ENCODE peak calls at places on chromosomes 6 and 20, in nine cellular contexts. R is A549, Q is stomach, E is suprapubic skin, Y is H1, F is ovary, I is HepG2, V is sigmoid colon, J is SK-N-SH. O is an unnamed sample.

GRCh38 chr6:41780623-41781301 is at the start of gene PRICKLE4:
- DNase-seq in E (no peak), Y (no peak), J (peak), V (peak), Q (peak), R (peak), F (peak), I (no peak), O (no peak)

GRCh38 chr6:137846772-137847313 is 20.2 kb upstream of the TNFAIP3 start:
- DNase-seq in Y (no peak), V (peak), I (no peak), E (no peak), F (no peak), Q (no peak), R (no peak), J (no peak), O (no peak)

GRCh38 chr6:53033764-53034163 is 31.4 kb upstream of the FBXO9 start:
- DNase-seq in R (no peak), I (no peak), E (no peak), Y (no peak), Q (no peak), F (no peak), J (no peak), V (no peak), O (no peak)

GRCh38 chr6:107275330-107275865 is 160.1 kb upstream of the BEND3 start:
- DNase-seq in F (no peak), Q (peak), E (no peak), J (no peak), Y (no peak), V (no peak), I (no peak), R (no peak), O (no peak)

GRCh38 chr20:51385941-51386530 is 156.5 kb downstream of the NFATC2 start:
- DNase-seq in Y (no peak), J (peak), R (peak), F (no peak), Q (no peak), V (peak), E (no peak), I (peak), O (no peak)

GRCh38 chr6:41519305-41519747 is 26.9 kb upstream of the FOXP4 start:
- DNase-seq in F (no peak), Y (no peak), J (no peak), Q (peak), E (no peak), I (peak), V (no peak), R (no peak), O (no peak)

GRCh38 chr6:73943930-73944652 is 248.1 kb downstream of the CD109 start:
- DNase-seq in V (no peak), J (no peak), Y (no peak), E (no peak), I (no peak), Q (no peak), F (no peak), R (no peak), O (no peak)

GRCh38 chr20:33793011-33793931 is 17.9 kb upstream of the CHMP4B start:
- DNase-seq in R (no peak), V (peak), Q (no peak), Y (no peak), E (no peak), F (no peak), I (peak), J (no peak), O (no peak)

GRCh38 chr6:31586596-31586995 is 519 bp downstream of the LST1 start:
- DNase-seq in F (no peak), R (no peak), V (no peak), Y (no peak), Q (no peak), I (no peak), E (no peak), J (no peak), O (no peak)
- TF ChIP-seq EP300 in F (no peak), R (no peak), V (no peak), Y (no peak), Q (no peak), I (no peak), E (no peak), J (no peak), O (no peak)

GRCh38 chr20:12072945-12073245 is 155.2 kb downstream of the BTBD3 start:
- DNase-seq in E (no peak), Q (no peak), F (no peak), J (no peak), I (no peak), V (no peak), Y (no peak), R (no peak), O (no peak)
- TF ChIP-seq EP300 in E (no peak), Q (no peak), F (no peak), J (no peak), I (no peak), V (no peak), Y (no peak), R (no peak), O (no peak)

GRCh38 chr20:19928379-19929360 is 88.5 kb upstream of the NAA20 start:
- DNase-seq in Y (no peak), E (no peak), I (no peak), Q (peak), R (no peak), J (no peak), V (no peak), F (no peak), O (no peak)

GRCh38 chr20:19929749-19930148 is 87.4 kb upstream of the NAA20 start:
- DNase-seq in E (no peak), I (no peak), J (no peak), Q (no peak), V (no peak), Y (no peak), R (no peak), F (no peak), O (no peak)

GRCh38 chr20:19930461-19930860 is 86.7 kb upstream of the NAA20 start:
- DNase-seq in J (no peak), Y (no peak), R (no peak), F (no peak), Q (no peak), I (no peak), E (no peak), V (no peak), O (no peak)

GRCh38 chr20:19934792-19935491 is 82.2 kb upstream of the NAA20 start:
- DNase-seq in V (peak), F (no peak), J (no peak), R (peak), Y (no peak), E (no peak), Q (peak), I (no peak), O (peak)

DNA sequence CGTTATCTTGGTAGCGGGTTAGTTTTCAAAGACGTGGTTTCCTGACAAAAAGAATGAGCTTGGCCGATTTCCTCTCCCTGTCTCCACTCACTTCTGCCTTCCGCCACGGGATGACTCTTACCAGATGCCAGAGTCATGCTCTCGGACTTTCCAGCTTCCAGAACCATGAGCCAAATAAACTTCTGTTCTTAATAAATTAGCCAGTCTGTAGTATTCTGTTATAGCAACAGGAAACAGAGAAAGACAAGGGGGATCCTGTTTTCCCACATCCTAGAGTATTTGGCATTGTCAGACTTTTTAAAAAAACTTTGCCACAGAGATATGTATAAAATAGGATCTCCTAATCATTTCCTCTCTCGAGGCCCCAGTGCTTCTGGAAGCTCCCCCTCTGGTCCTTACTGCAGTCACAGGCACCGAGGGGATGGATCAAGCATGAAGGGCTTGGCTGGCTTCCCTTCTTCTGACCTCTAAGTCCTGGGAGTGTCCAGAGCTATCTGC is 84.9 kb upstream of the NAA20 start:
- DNase-seq in R (no peak), F (no peak), Y (no peak), J (peak), V (peak), I (no peak), Q (no peak), E (no peak), O (no peak)
- TF ChIP-seq EP300 in R (no peak), F (no peak), Y (no peak), J (peak), V (no peak), I (no peak), Q (no peak), E (no peak), O (no peak)

DNA sequence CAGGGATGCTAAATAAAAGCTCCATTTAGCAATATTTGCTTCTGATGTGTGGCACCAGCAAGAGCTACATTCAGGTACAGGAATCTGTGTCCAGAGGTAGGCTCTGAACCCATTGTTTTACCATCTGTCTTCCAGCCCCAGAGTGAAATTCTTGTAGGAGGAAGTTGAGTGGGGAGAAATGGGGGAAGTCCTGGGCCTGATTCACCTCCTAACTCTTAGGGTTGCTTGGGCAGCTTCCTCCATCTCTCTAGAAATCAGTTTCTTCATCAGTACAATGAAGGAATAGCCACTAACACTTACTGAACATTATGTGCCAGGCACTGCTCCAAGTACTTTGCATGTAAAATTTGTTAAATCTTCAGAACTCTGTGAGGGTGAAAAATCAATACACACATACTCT is 35.1 kb upstream of the TSPYL1 start:
- DNase-seq in F (no peak), Y (no peak), J (no peak), R (no peak), Q (no peak), V (no peak), I (no peak), E (no peak), O (no peak)
- TF ChIP-seq EP300 in F (no peak), Y (no peak), J (no peak), R (no peak), Q (no peak), V (no peak), I (no peak), E (no peak), O (peak)

GRCh38 chr6:106112446-106112845 is 26.3 kb downstream of the PRDM1 start:
- DNase-seq in V (no peak), F (no peak), E (no peak), I (no peak), Y (no peak), Q (no peak), R (no peak), J (no peak), O (no peak)
- TF ChIP-seq EP300 in V (no peak), F (no peak), E (no peak), I (no peak), Y (no peak), Q (no peak), R (no peak), J (no peak), O (no peak)

GRCh38 chr20:56285496-56285895 is 37.0 kb downstream of the MC3R start:
- DNase-seq in I (no peak), J (no peak), F (no peak), Y (no peak), Q (no peak), V (no peak), E (no peak), R (no peak), O (no peak)

GRCh38 chr20:56289652-56290051 is 41.1 kb downstream of the MC3R start:
- DNase-seq in E (no peak), I (no peak), Y (no peak), J (no peak), V (no peak), R (no peak), F (no peak), Q (no peak), O (no peak)
- TF ChIP-seq EP300 in E (no peak), I (no peak), Y (no peak), J (no peak), V (no peak), R (no peak), F (no peak), Q (no peak), O (no peak)

DNA sequence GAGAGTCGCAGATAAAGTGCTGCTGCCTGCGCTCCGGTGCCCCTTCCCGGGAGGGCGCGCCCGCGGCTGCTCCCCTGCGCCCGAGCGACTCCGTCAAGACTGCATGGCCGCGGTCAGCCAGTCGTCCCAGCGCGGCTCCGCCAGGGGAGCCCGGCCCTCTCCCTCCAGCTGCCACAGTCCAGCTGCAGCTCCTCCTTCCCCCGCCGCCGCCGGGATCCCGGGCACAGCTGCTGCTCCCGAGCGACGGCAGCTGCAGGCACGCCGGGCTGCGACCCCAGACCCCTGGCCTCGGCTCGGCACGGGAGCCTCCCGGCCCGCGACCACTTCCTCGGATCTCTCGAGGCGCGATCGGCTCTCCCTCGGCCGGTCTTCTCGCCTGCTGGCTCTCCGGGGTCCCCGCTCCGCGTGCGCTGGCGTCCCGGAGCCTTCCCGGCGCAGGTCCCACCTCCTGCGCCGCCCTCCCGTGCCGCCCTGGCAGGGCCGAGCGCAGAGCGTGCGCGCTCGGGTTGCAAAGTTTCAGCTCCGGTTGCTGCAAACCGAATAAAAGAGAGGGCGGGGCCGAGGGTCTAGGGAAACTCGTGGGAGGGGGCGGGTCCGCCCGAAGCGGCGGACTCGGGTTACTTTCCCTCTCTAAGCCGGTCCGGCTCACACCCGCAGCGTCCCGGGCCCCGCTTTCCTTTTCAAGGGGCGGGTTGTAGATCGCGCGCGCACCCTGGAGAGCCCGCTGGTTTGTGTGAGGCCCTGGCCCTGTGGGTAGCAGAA is at the start of gene CNKSR3:
- DNase-seq in I (peak), J (peak), Y (peak), E (peak), V (peak), F (peak), R (peak), Q (peak), O (peak)
- TF ChIP-seq EP300 in I (peak), J (no peak), Y (no peak), E (no peak), V (no peak), F (no peak), R (no peak), Q (no peak), O (peak)

O was measured in tibial nerve.